ENCODE peak calls at places on chromosomes 16 and 17, in ten cellular contexts. N, Q, O, Z, I, G, P, H, L and J are unnamed samples.

GRCh38 chr17:50935201-50936124 is 69.3 kb upstream of the TOB1 start:
- DNase-seq in N (no peak), Q (no peak), O (no peak), Z (no peak), I (no peak), G (no peak), P (no peak), H (no peak), L (no peak), J (peak)

GRCh38 chr16:66107661-66108060 is 258.8 kb upstream of the CDH5 start:
- DNase-seq in N (peak), Q (peak), O (peak), Z (no peak), I (peak), G (no peak), P (no peak), H (peak), L (no peak), J (peak)

GRCh38 chr16:49353650-49354049 is 20.0 kb upstream of the C16orf78 start:
- DNase-seq in N (no peak), Q (peak), O (no peak), Z (no peak), I (no peak), G (no peak), P (no peak), H (peak), L (no peak), J (no peak)

GRCh38 chr16:58428621-58429557 is 36.6 kb downstream of the GINS3 start:
- DNase-seq in N (no peak), Q (no peak), O (no peak), Z (no peak), I (no peak), G (no peak), P (no peak), H (no peak), L (no peak), J (no peak)

GRCh38 chr17:53033297-53033696 is 789.4 kb upstream of the KIF2B start:
- DNase-seq in N (no peak), Q (no peak), O (no peak), Z (no peak), I (no peak), G (no peak), P (no peak), H (no peak), L (no peak), J (no peak)

GRCh38 chr17:67544364-67544763 is 167.3 kb downstream of the PITPNC1 start:
- DNase-seq in N (no peak), Q (no peak), O (no peak), Z (no peak), I (no peak), G (no peak), P (no peak), H (no peak), L (no peak), J (no peak)

GRCh38 chr17:40974366-40974765 is 7.6 kb upstream of the KRT39 start:
- DNase-seq in N (no peak), Q (no peak), O (no peak), Z (no peak), I (no peak), G (no peak), P (no peak), H (no peak), L (no peak), J (no peak)

GRCh38 chr16:55756963-55757362 is 75.9 kb downstream of the CES1 start:
- DNase-seq in N (no peak), Q (no peak), O (no peak), Z (peak), I (no peak), G (no peak), P (no peak), H (no peak), L (no peak), J (no peak)

GRCh38 chr17:46811978-46812583 is 6.4 kb downstream of the WNT3 start:
- DNase-seq in N (peak), Q (peak), O (peak), Z (no peak), I (peak), G (no peak), P (no peak), H (no peak), L (peak), J (peak)

GRCh38 chr17:34081269-34081668 is 173.8 kb upstream of the CCL2 start:
- DNase-seq in N (no peak), Q (peak), O (peak), Z (no peak), I (no peak), G (no peak), P (no peak), H (peak), L (no peak), J (no peak)

GRCh38 chr16:14398014-14398717 is 231.9 kb downstream of the PARN start:
- DNase-seq in N (no peak), Q (peak), O (no peak), Z (no peak), I (no peak), G (no peak), P (no peak), H (no peak), L (no peak), J (no peak)

GRCh38 chr17:74017461-74017860 is 186.0 kb upstream of the RPL38 start:
- DNase-seq in N (no peak), Q (no peak), O (no peak), Z (no peak), I (no peak), G (no peak), P (no peak), H (no peak), L (no peak), J (no peak)

GRCh38 chr17:7479389-7480192 is at the start of gene ZBTB4:
- DNase-seq in N (no peak), Q (peak), O (no peak), Z (no peak), I (no peak), G (no peak), P (no peak), H (peak), L (no peak), J (no peak)

GRCh38 chr16:15911198-15911597 is 22.8 kb upstream of the CEP20 start:
- DNase-seq in N (no peak), Q (no peak), O (no peak), Z (no peak), I (no peak), G (no peak), P (no peak), H (no peak), L (no peak), J (no peak)

GRCh38 chr16:22353188-22353919 is 21.1 kb downstream of the CDR2 start:
- DNase-seq in N (peak), Q (peak), O (peak), Z (peak), I (peak), G (peak), P (no peak), H (peak), L (no peak), J (peak)

GRCh38 chr17:33152793-33153192 is 140.3 kb downstream of the ASIC2 start:
- DNase-seq in N (no peak), Q (no peak), O (no peak), Z (no peak), I (no peak), G (no peak), P (no peak), H (no peak), L (no peak), J (no peak)

GRCh38 chr17:27980035-27980434 is 62.4 kb upstream of the NLK start:
- DNase-seq in N (no peak), Q (peak), O (peak), Z (no peak), I (peak), G (peak), P (no peak), H (peak), L (peak), J (peak)

GRCh38 chr17:44360826-44361225 is 2.8 kb downstream of the FAM171A2 start:
- DNase-seq in N (peak), Q (peak), O (peak), Z (no peak), I (peak), G (no peak), P (no peak), H (peak), L (no peak), J (no peak)

GRCh38 chr17:21283482-21284318 is 811 bp upstream of the MAP2K3 start:
- DNase-seq in N (no peak), Q (peak), O (no peak), Z (no peak), I (peak), G (no peak), P (no peak), H (peak), L (no peak), J (no peak)

GRCh38 chr17:30869005-30869404 is 37.0 kb downstream of the TEFM start:
- DNase-seq in N (no peak), Q (no peak), O (no peak), Z (no peak), I (no peak), G (no peak), P (no peak), H (no peak), L (no peak), J (no peak)

GRCh38 chr17:38864636-38865398 is 5.0 kb upstream of the LASP1 start:
- DNase-seq in N (no peak), Q (peak), O (peak), Z (no peak), I (no peak), G (no peak), P (no peak), H (peak), L (no peak), J (no peak)
- TF ChIP-seq CTCF in N (peak), Q (peak), O (peak), Z (peak), I (peak), G (peak), P (no peak), H (peak), L (peak), J (peak)

GRCh38 chr17:29710891-29711418 is 88.2 kb upstream of the CORO6 start:
- DNase-seq in N (no peak), Q (peak), O (no peak), Z (no peak), I (peak), G (no peak), P (no peak), H (peak), L (no peak), J (peak)

GRCh38 chr17:29713626-29714025 is 90.9 kb upstream of the CORO6 start:
- DNase-seq in N (no peak), Q (no peak), O (no peak), Z (no peak), I (no peak), G (no peak), P (no peak), H (no peak), L (no peak), J (no peak)

GRCh38 chr17:29712677-29713076 is 90.0 kb upstream of the CORO6 start:
- DNase-seq in N (no peak), Q (no peak), O (no peak), Z (no peak), I (no peak), G (no peak), P (no peak), H (no peak), L (no peak), J (no peak)

GRCh38 chr17:29709861-29710849 is 87.4 kb upstream of the CORO6 start:
- DNase-seq in N (no peak), Q (peak), O (peak), Z (peak), I (no peak), G (no peak), P (no peak), H (peak), L (no peak), J (no peak)

GRCh38 chr17:29711588-29712385 is 89.1 kb upstream of the CORO6 start:
- DNase-seq in N (no peak), Q (no peak), O (no peak), Z (no peak), I (no peak), G (no peak), P (no peak), H (no peak), L (no peak), J (no peak)
- H3K4me3 ChIP-seq in N (no peak), Q (no peak), O (no peak), Z (no peak), I (no peak), G (no peak), P (no peak), H (no peak), L (no peak), J (no peak)

GRCh38 chr17:56679148-56679766 is 85.8 kb downstream of the NOG start:
- DNase-seq in N (no peak), Q (peak), O (peak), Z (no peak), I (peak), G (peak), P (no peak), H (peak), L (no peak), J (no peak)

GRCh38 chr17:56675876-56676660 is 82.6 kb downstream of the NOG start:
- DNase-seq in N (no peak), Q (no peak), O (no peak), Z (no peak), I (no peak), G (no peak), P (no peak), H (no peak), L (no peak), J (no peak)

GRCh38 chr17:56678249-56679144 is 85.0 kb downstream of the NOG start:
- DNase-seq in N (no peak), Q (no peak), O (no peak), Z (no peak), I (no peak), G (no peak), P (no peak), H (no peak), L (no peak), J (no peak)

GRCh38 chr17:56674401-56674925 is 81.0 kb downstream of the NOG start:
- DNase-seq in N (no peak), Q (no peak), O (no peak), Z (no peak), I (no peak), G (no peak), P (no peak), H (no peak), L (no peak), J (no peak)

DNA sequence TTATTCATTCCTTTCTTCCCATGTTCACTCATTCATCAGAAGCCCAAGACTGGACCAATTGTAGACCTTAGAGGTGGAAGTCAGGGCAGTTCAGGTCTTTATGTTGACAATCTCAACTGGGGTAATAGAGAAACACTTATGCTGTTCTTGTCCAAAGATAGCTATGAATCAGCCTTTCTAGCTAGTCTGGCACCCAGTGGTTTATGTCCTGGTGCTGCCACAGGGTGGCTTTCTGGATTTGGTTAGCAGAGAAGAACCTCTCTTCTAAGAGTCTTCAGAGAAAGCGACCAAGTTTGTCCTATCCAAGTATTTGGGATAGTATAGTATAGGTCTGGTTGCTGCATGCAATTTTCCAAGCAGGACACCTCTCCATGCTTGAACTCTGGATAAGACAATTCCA is 83.3 kb downstream of the NOG start:
- DNase-seq in N (no peak), Q (no peak), O (no peak), Z (no peak), I (no peak), G (no peak), P (no peak), H (peak), L (no peak), J (no peak)
- TF ChIP-seq CTCF in N (no peak), Q (peak), O (no peak), Z (no peak), I (peak), G (no peak), P (peak), H (no peak), L (no peak), J (peak)

DNA sequence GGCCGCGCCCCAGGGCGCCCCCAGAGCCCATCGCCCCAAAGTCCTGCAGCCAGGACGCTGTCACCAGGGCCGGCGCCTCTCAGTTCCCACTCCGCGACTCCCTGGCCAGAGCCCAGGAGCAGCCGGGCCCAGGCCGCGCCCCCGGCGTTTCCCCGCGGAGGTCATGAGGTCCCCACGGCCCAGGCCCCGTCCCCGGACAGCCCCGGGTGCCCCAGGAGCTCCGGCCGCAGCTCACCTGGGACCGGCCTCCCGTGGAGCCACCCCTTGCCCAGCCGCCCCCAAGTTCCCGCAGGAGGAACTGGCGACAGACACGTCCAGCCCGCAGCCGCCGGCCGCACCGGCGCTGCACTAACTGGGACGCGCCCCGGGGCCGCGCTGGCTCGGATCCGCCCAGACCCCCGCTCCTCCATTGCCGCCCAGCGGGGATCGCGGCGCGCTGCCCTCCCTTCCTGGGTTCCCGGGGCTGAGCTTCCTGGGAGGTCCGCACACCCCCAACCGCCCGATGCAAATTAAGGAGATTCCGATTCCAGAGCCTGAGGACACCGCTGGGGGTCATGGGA is 9.7 kb downstream of the AHSP start:
- DNase-seq in N (no peak), Q (no peak), O (no peak), Z (no peak), I (no peak), G (no peak), P (no peak), H (no peak), L (no peak), J (no peak)
- H3K4me3 ChIP-seq in N (peak), Q (no peak), O (peak), Z (peak), I (no peak), G (peak), P (no peak), H (no peak), L (no peak), J (no peak)

DNA sequence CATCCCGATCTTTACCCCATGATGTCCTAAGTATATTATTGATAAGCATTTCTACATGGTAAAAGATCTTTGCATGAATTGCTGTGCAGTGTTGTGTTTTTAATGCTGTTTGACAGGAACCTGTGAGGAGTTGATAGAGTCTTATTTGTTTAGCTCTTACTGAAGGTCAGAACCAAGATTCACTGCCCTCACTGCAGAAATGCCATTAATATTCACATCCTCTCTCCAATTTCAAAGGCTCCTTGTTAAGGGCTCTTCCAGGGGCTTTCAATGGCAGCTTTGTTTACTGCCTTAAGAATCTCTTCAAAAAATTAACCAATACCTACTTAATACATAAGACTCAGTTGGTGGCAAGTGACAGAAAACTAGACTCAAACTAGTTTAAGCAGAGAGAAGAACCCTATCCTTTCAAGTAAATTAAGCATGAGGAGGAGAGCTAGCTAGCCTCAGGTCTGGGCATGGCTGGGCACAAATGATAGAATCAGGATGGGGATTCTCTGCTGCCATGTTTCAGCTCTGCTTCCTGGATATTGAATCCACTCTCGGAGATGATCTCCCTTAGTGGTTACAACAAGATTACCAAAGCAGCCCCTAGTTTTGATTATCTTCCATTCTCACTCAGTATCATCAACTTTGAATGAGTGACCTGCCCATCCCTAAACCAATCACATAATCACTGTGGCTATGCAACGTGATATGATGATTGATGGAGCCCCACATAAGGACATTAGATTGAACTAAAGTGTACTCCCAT is 311.8 kb downstream of the CDH11 start:
- DNase-seq in N (no peak), Q (no peak), O (no peak), Z (no peak), I (no peak), G (no peak), P (no peak), H (no peak), L (no peak), J (no peak)
- TF ChIP-seq CTCF in N (no peak), Q (no peak), O (no peak), Z (no peak), I (no peak), G (no peak), P (no peak), H (no peak), L (no peak), J (no peak)

GRCh38 chr16:2785101-2785991 is 2.0 kb downstream of the PRSS33 start:
- DNase-seq in N (no peak), Q (no peak), O (no peak), Z (no peak), I (no peak), G (no peak), P (no peak), H (no peak), L (no peak), J (no peak)
- H3K4me3 ChIP-seq in N (no peak), Q (no peak), O (no peak), Z (peak), I (no peak), G (no peak), P (no peak), H (no peak), L (no peak), J (no peak)